ENCODE peak calls at places on chromosomes 16 and 17, in five cellular contexts. Y is fibroblast of the aortic adventitia, I is Calu3, Z is tibial nerve, O is fibroblast of mammary gland. X is an unnamed sample.
A peak's percentile ranks its signal among the peaks of the same experiment; 100 is the strongest.

GRCh38 chr17:8552582-8553320 is 77.8 kb downstream of the MYH10 start:
- DNase-seq in I (no peak), Z (no peak), O (peak; percentile 78), Y (peak; percentile 43), X (no peak)

GRCh38 chr17:7045492-7046126 is 1.7 kb upstream of the SLC16A11 start:
- DNase-seq in Z (no peak), O (peak; percentile 84), I (peak; percentile 45), Y (peak; percentile 91), X (no peak)

GRCh38 chr16:67987460-67988160 is 7.3 kb upstream of the DPEP3 start:
- DNase-seq in Y (no peak), I (no peak), O (no peak), Z (no peak), X (no peak)

GRCh38 chr16:959232-960040 is 11.3 kb downstream of the LMF1 start:
- DNase-seq in O (no peak), Z (no peak), I (no peak), Y (no peak), X (no peak)

GRCh38 chr17:37373530-37374159 is 2.1 kb upstream of the C17orf78 start:
- DNase-seq in Y (peak; percentile 88), I (peak; percentile 95), Z (peak; percentile 34), O (peak; percentile 86), X (no peak)

GRCh38 chr16:72094266-72094610 is 591 bp downstream of the DHX38 start:
- DNase-seq in O (no peak), I (no peak), Z (no peak), Y (peak; percentile 13), X (no peak)

GRCh38 chr16:4371481-4372314 is at the start of gene VASN:
- DNase-seq in O (peak; percentile 68), Y (peak; percentile 80), Z (peak; percentile 83), I (peak; percentile 89), X (no peak)

GRCh38 chr17:74466785-74467158 is 338 bp downstream of the CD300A start:
- DNase-seq in O (no peak), Y (no peak), Z (no peak), I (no peak), X (peak; percentile 83)

GRCh38 chr17:71764507-71764906 is 356.3 kb upstream of the SOX9 start:
- DNase-seq in Z (no peak), Y (no peak), O (no peak), I (peak; percentile 43), X (no peak)

GRCh38 chr16:85566502-85567100 is 46.5 kb upstream of the GSE1 start:
- DNase-seq in Y (no peak), Z (no peak), O (no peak), I (no peak), X (no peak)
- TF ChIP-seq CTCF in Y (no peak), Z (no peak), O (no peak), I (no peak), X (no peak)

GRCh38 chr16:50265260-50265659 is 1.1 kb upstream of the ADCY7 start:
- DNase-seq in Y (no peak), I (peak; percentile 44), O (no peak), Z (no peak), X (peak; percentile 43)
- TF ChIP-seq CTCF in Y (peak; percentile 23), I (no peak), O (no peak), Z (no peak), X (peak; percentile 48)

DNA sequence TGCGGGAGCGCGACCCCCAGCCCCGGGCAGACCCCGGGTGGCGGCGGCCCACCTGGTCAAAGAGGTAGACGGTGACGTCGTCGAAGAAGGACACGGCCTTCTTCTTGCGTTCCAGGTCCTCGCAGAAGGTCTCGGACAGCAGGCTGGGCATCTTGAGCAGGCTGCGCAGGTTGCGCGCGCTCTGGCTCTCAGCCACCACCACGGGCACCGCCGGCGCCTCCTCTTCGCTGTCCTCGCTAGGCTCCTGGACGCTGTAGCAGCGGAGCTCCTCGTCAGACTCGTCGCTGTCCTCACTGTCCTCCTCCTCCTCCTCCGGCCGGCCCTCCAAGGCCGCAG is 45.2 kb upstream of the PVALEF start:
- DNase-seq in Z (no peak), O (no peak), Y (no peak), I (no peak), X (no peak)
- TF ChIP-seq CTCF in Z (no peak), O (no peak), Y (no peak), I (no peak), X (no peak)

DNA sequence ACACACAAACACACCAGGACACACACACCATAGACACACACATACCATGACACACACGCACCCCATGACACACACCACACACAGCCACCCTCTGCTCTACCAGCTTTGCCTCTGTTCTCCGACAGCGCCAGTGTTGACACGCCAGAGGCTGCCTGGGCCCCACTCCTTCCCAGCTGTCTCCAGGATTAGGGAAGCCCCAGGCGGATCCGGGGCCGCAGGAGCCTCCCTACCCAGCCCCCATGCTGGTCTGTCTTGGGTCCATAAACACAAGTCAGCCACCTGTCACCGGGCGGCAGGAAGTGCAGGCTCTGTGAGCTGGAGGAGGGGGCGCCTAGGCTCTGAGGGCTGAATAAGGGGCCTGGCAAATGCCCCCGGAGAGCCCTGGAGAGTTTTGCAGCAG is 10.5 kb downstream of the TBC1D16 start:
- DNase-seq in Z (no peak), Y (no peak), O (no peak), I (no peak), X (no peak)
- TF ChIP-seq CTCF in Z (no peak), Y (no peak), O (no peak), I (no peak), X (no peak)

GRCh38 chr17:63498621-63499195 is 21.8 kb downstream of the ACE start:
- DNase-seq in Y (peak; percentile 47), Z (no peak), I (no peak), O (peak; percentile 30), X (no peak)

GRCh38 chr17:63496177-63496576 is 19.3 kb downstream of the ACE start:
- DNase-seq in I (no peak), Y (no peak), Z (no peak), O (no peak), X (no peak)

GRCh38 chr17:63495471-63495870 is 18.6 kb downstream of the ACE start:
- DNase-seq in O (no peak), Z (no peak), Y (no peak), I (no peak), X (no peak)

GRCh38 chr17:63496663-63497400 is 20.0 kb downstream of the ACE start:
- DNase-seq in I (no peak), Y (no peak), Z (no peak), O (no peak), X (no peak)

DNA sequence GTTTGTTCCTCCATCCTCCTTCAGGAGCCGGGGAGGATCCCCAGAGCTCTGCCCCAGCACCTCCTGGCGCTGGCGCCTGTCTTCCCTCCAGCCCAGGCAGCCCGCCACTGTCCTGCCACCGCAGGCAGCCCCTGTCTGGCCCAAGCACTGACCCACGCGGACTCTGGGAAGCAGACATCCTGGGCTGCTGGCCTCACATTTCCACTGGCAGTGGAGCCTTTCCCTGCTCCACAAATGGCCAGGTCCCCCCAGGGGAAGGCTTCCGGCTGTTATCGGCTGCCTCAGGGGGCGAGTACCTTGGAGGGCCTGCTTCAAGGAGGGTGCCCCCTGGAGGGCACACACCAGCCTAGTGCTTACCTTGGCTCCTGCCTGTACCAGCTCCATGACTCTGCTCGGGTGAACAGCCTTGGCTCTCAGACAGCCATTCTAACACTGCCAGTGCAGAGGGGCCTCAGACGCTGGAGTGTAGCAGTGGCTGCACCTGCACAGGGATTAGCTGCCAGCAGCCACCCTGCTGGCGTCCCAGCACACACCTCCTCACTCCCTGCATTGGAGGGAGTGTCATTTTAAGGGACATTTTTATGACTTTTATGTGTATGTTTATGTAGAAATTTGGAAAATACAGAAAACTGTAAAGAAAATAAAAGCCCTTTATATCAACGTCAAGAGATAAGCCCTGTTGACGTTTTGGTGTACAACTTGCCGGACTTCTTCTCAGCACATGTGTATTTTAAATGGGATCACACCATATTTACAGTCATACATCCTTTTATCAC is 21.0 kb downstream of the ACE start:
- DNase-seq in I (no peak), O (peak; percentile 15), Z (no peak), Y (no peak), X (no peak)
- TF ChIP-seq CTCF in I (no peak), O (no peak), Z (no peak), Y (no peak), X (peak; percentile 28)